ENCODE peak calls at places on chromosome 22, in five cellular contexts. K is left ventricle myocardium inferior, N is COR-L47, E is GM12892, U is Kasumi-1. F is an unnamed sample.

GRCh38 chr22:37805878-37806277 is 1.9 kb upstream of the GCAT start:
- DNase-seq in K (no peak), N (no peak), E (no peak), U (no peak), F (no peak)

GRCh38 chr22:30045001-30045887 is 35.0 kb upstream of the HORMAD2 start:
- DNase-seq in K (no peak), N (no peak), E (no peak), U (no peak), F (no peak)

GRCh38 chr22:26890870-26891269 is 233.5 kb downstream of the MIAT start:
- DNase-seq in K (no peak), N (peak; percentile 47), E (no peak), U (no peak), F (no peak)

GRCh38 chr22:47053865-47054185 is 291.4 kb downstream of the TBC1D22A start:
- DNase-seq in K (no peak), N (no peak), E (no peak), U (peak; percentile 63), F (no peak)

GRCh38 chr22:50622723-50623327 is 5.1 kb downstream of the ARSA start:
- DNase-seq in K (no peak), N (peak; percentile 92), E (no peak), U (no peak), F (peak; percentile 96)

GRCh38 chr22:28497188-28497587 is 182.5 kb downstream of the TTC28 start:
- DNase-seq in K (no peak), N (no peak), E (no peak), U (no peak), F (no peak)

GRCh38 chr22:42881298-42881697 is 24.2 kb upstream of the ARFGAP3 start:
- DNase-seq in K (no peak), N (no peak), E (no peak), U (no peak), F (no peak)

GRCh38 chr22:37827056-37827455 is 3.9 kb downstream of the GALR3 start:
- DNase-seq in K (peak; percentile 63), N (no peak), E (no peak), U (no peak), F (no peak)

GRCh38 chr22:35348703-35349102 is 32.2 kb upstream of the HMOX1 start:
- DNase-seq in K (no peak), N (no peak), E (no peak), U (no peak), F (no peak)

GRCh38 chr22:45608763-45609180 is 62.9 kb upstream of the ATXN10 start:
- DNase-seq in K (no peak), N (no peak), E (no peak), U (peak; percentile 82), F (no peak)

GRCh38 chr22:27022256-27022655 is 364.9 kb downstream of the MIAT start:
- DNase-seq in K (no peak), N (no peak), E (no peak), U (no peak), F (no peak)

GRCh38 chr22:38202437-38203089 is 769 bp downstream of the MAFF start:
- DNase-seq in K (peak; percentile 89), N (peak; percentile 63), E (no peak), U (peak; percentile 22), F (peak; percentile 76)

GRCh38 chr22:44126807-44127206 is 53.9 kb upstream of the PARVG start:
- DNase-seq in K (no peak), N (no peak), E (no peak), U (no peak), F (no peak)

GRCh38 chr22:31130873-31131272 is 8.1 kb downstream of the INPP5J start:
- DNase-seq in K (no peak), N (no peak), E (no peak), U (no peak), F (no peak)

GRCh38 chr22:49950396-49950994 is 10.1 kb upstream of the PIM3 start:
- DNase-seq in K (no peak), N (no peak), E (no peak), U (no peak), F (no peak)

GRCh38 chr22:18078329-18079041 is 695 bp downstream of the PEX26 start:
- DNase-seq in K (no peak), N (peak; percentile 41), E (no peak), U (peak; percentile 12), F (peak; percentile 26)

GRCh38 chr22:47366026-47366767 is 603.7 kb downstream of the TBC1D22A start:
- DNase-seq in K (no peak), N (no peak), E (no peak), U (no peak), F (no peak)

GRCh38 chr22:21094911-21095772 is 49.4 kb downstream of the LRRC74B start:
- DNase-seq in K (no peak), N (no peak), E (no peak), U (no peak), F (no peak)

GRCh38 chr22:48785792-48786678 is 1041.6 kb downstream of the BRD1 start:
- DNase-seq in K (no peak), N (no peak), E (no peak), U (no peak), F (no peak)

GRCh38 chr22:48577014-48577690 is 1250.5 kb downstream of the BRD1 start:
- DNase-seq in K (no peak), N (peak; percentile 55), E (no peak), U (no peak), F (no peak)

GRCh38 chr22:29030618-29031235 is 30.9 kb downstream of the C22orf31 start:
- DNase-seq in K (peak; percentile 73), N (peak; percentile 63), E (no peak), U (no peak), F (peak; percentile 74)

GRCh38 chr22:30178180-30179126 is 68.1 kb downstream of the LIF start:
- DNase-seq in K (no peak), N (no peak), E (no peak), U (no peak), F (no peak)

GRCh38 chr22:37546436-37547248 is 13.6 kb upstream of the CDC42EP1 start:
- DNase-seq in K (peak; percentile 78), N (no peak), E (no peak), U (no peak), F (no peak)

GRCh38 chr22:31342389-31343125 is 3.6 kb downstream of the PATZ1 start:
- DNase-seq in K (no peak), N (no peak), E (no peak), U (no peak), F (no peak)

GRCh38 chr22:35661377-35661937 is 13.2 kb downstream of the APOL6 start:
- DNase-seq in K (no peak), N (no peak), E (no peak), U (no peak), F (no peak)

GRCh38 chr22:24731786-24732185 is 42.7 kb downstream of the PIWIL3 start:
- DNase-seq in K (no peak), N (no peak), E (no peak), U (no peak), F (no peak)

GRCh38 chr22:39710380-39711117 is 140.0 kb downstream of the CACNA1I start:
- DNase-seq in K (no peak), N (no peak), E (no peak), U (no peak), F (no peak)

GRCh38 chr22:27204280-27204679 is 546.9 kb downstream of the MIAT start:
- DNase-seq in K (no peak), N (no peak), E (no peak), U (no peak), F (no peak)

GRCh38 chr22:22865311-22866072 is 22.1 kb upstream of the IGLL5 start:
- DNase-seq in K (no peak), N (no peak), E (no peak), U (no peak), F (no peak)

GRCh38 chr22:41598081-41598480 is 8.4 kb upstream of the PMM1 start:
- DNase-seq in K (no peak), N (no peak), E (no peak), U (no peak), F (no peak)

GRCh38 chr22:28155808-28156207 is 236.8 kb upstream of the PITPNB start:
- DNase-seq in K (no peak), N (no peak), E (no peak), U (no peak), F (no peak)

GRCh38 chr22:37808294-37808657 is 542 bp downstream of the GCAT start:
- DNase-seq in K (no peak), N (no peak), E (no peak), U (no peak), F (no peak)

GRCh38 chr22:35451602-35452001 is 51.7 kb downstream of the MCM5 start:
- DNase-seq in K (no peak), N (peak; percentile 28), E (no peak), U (no peak), F (no peak)

GRCh38 chr22:39773976-39774539 is 119.5 kb downstream of the ENTHD1 start:
- DNase-seq in K (no peak), N (no peak), E (peak; percentile 10), U (no peak), F (no peak)

GRCh38 chr22:32745251-32745995 is 56.1 kb upstream of the TIMP3 start:
- DNase-seq in K (peak; percentile 74), N (no peak), E (no peak), U (no peak), F (no peak)

GRCh38 chr22:42335839-42336378 is 65.5 kb upstream of the TCF20 start:
- DNase-seq in K (no peak), N (no peak), E (no peak), U (no peak), F (no peak)

GRCh38 chr22:37731804-37732471 is 35.1 kb downstream of the TRIOBP start:
- DNase-seq in K (no peak), N (no peak), E (no peak), U (peak; percentile 71), F (no peak)